ENCODE peak calls at places on chromosomes 16 and 17, in seven cellular contexts. C is NCI-H2171; I is stimulated activated naive B cell treated with anti-CD40 and anti-IgM and Interleukin-4, amounts not matched to agents 10 μg/mL and 1 μg/mL and 100 μg/mL, for 72 hours; Q is A549; L is endothelial cell; Y is left kidney; E is heart left ventricle. T is an unnamed sample.

GRCh38 chr17:48544356-48545021 is 420 bp downstream of the HOXB2 start:
- DNase-seq in I (no peak), Q (no peak), C (no peak), Y (peak; percentile 95), E (peak; percentile 88), L (peak; percentile 45), T (peak; percentile 62)

GRCh38 chr17:17840751-17841591 is 4.2 kb upstream of the SREBF1 start:
- DNase-seq in E (peak; percentile 59), C (peak; percentile 62), I (no peak), Y (peak; percentile 66), L (peak; percentile 25), Q (no peak), T (no peak)

GRCh38 chr17:74842146-74842598 is 17.5 kb downstream of the GRIN2C start:
- DNase-seq in C (no peak), I (no peak), L (no peak), Q (no peak), E (no peak), Y (no peak), T (no peak)

GRCh38 chr17:76384222-76384986 is at the start of gene SPHK1:
- DNase-seq in L (peak; percentile 78), Y (peak; percentile 89), I (peak; percentile 70), E (peak; percentile 80), C (peak; percentile 36), Q (peak; percentile 90), T (no peak)

GRCh38 chr16:64412578-64413280 is 709.1 kb downstream of the CDH11 start:
- DNase-seq in E (no peak), C (no peak), Y (no peak), L (no peak), I (no peak), Q (no peak), T (no peak)

GRCh38 chr16:56514845-56515244 is 5.0 kb downstream of the BBS2 start:
- DNase-seq in Q (no peak), Y (no peak), E (no peak), L (no peak), C (no peak), I (no peak), T (no peak)

GRCh38 chr16:50144211-50144610 is 8.9 kb upstream of the TENT4B start:
- DNase-seq in Y (no peak), C (peak; percentile 38), L (no peak), Q (no peak), E (no peak), I (no peak), T (no peak)

GRCh38 chr16:72455743-72456659 is 284.0 kb upstream of the PMFBP1 start:
- DNase-seq in C (peak; percentile 8), I (no peak), Q (no peak), Y (no peak), E (no peak), L (no peak), T (no peak)

GRCh38 chr16:81936209-81936608 is 75.1 kb downstream of the SDR42E1 start:
- DNase-seq in C (no peak), L (no peak), Y (no peak), Q (no peak), E (no peak), I (no peak), T (no peak)

GRCh38 chr17:57761887-57762286 is 16.8 kb upstream of the CCDC182 start:
- DNase-seq in I (no peak), L (no peak), Q (no peak), Y (no peak), C (no peak), E (no peak), T (no peak)

GRCh38 chr16:63171545-63171944 is 1135.3 kb upstream of the CDH8 start:
- DNase-seq in C (no peak), Q (no peak), E (no peak), L (no peak), I (no peak), Y (no peak), T (no peak)

GRCh38 chr16:19186403-19186802 is 18.4 kb downstream of the SYT17 start:
- DNase-seq in L (no peak), C (no peak), Y (peak; percentile 51), E (no peak), I (no peak), Q (no peak), T (no peak)

GRCh38 chr17:70564006-70564620 is 394.8 kb downstream of the KCNJ2 start:
- DNase-seq in E (no peak), L (no peak), C (no peak), I (no peak), Y (no peak), Q (no peak), T (no peak)

GRCh38 chr16:56814537-56815432 is 50.2 kb upstream of the SLC12A3 start:
- DNase-seq in I (no peak), C (no peak), Y (peak; percentile 77), Q (peak; percentile 67), E (no peak), L (no peak), T (peak; percentile 38)

GRCh38 chr17:77845541-77846225 is 112.8 kb upstream of the TNRC6C start:
- DNase-seq in I (no peak), L (no peak), Q (no peak), E (no peak), C (no peak), Y (no peak), T (no peak)

GRCh38 chr17:31538080-31538762 is 146.7 kb downstream of the RAB11FIP4 start:
- DNase-seq in L (no peak), I (peak; percentile 80), Q (no peak), Y (peak; percentile 76), E (no peak), C (peak; percentile 77), T (no peak)

GRCh38 chr17:75571197-75571884 is 16.3 kb upstream of the MYO15B start:
- DNase-seq in C (no peak), Q (no peak), L (peak; percentile 28), I (peak; percentile 79), E (peak; percentile 59), Y (peak; percentile 21), T (no peak)

GRCh38 chr16:86033971-86034370 is 135.0 kb downstream of the IRF8 start:
- DNase-seq in Y (no peak), Q (no peak), C (no peak), I (no peak), L (no peak), E (no peak), T (no peak)

GRCh38 chr17:40958086-40958953 is 8.4 kb downstream of the KRT39 start:
- DNase-seq in C (no peak), L (no peak), E (no peak), Q (no peak), Y (peak; percentile 33), I (no peak), T (peak; percentile 58)

GRCh38 chr17:64781013-64781392 is 118.9 kb upstream of the SMURF2 start:
- DNase-seq in Y (peak; percentile 60), Q (no peak), L (no peak), I (no peak), E (no peak), C (no peak), T (no peak)